ENCODE peak calls at places on chromosomes 3 and 15, in six cellular contexts. H is neuronal stem cell, U is H9, D is IMR-90, V is H1, Z is trophoblast cell. M is an unnamed sample.

GRCh38 chr3:31790516-31791148 is 190.4 kb downstream of the OSBPL10 start:
- DNase-seq in H (no peak), U (no peak), D (no peak), V (no peak), Z (no peak), M (no peak)

GRCh38 chr15:99131441-99132023 is 26.7 kb downstream of the SYNM start:
- DNase-seq in H (no peak), U (no peak), D (no peak), V (no peak), Z (no peak), M (no peak)

GRCh38 chr15:58355352-58355964 is 76.3 kb upstream of the LIPC start:
- DNase-seq in H (no peak), U (no peak), D (no peak), V (no peak), Z (no peak), M (no peak)

GRCh38 chr3:187994221-187995085 is 159.5 kb upstream of the LPP start:
- DNase-seq in H (no peak), U (no peak), D (peak; percentile 73), V (no peak), Z (no peak), M (peak; percentile 31)

GRCh38 chr3:31606453-31606852 is 73.7 kb downstream of the STT3B start:
- DNase-seq in H (no peak), U (no peak), D (no peak), V (no peak), Z (no peak), M (no peak)

GRCh38 chr3:101720851-101721649 is 3.4 kb upstream of the CEP97 start:
- DNase-seq in H (no peak), U (no peak), D (peak; percentile 33), V (no peak), Z (no peak), M (peak; percentile 29)

GRCh38 chr3:8464668-8465067 is 37.0 kb upstream of the LMCD1 start:
- DNase-seq in H (no peak), U (no peak), D (no peak), V (no peak), Z (no peak), M (no peak)

GRCh38 chr3:99543796-99544195 is 94.6 kb upstream of the COL8A1 start:
- DNase-seq in H (no peak), U (no peak), D (no peak), V (no peak), Z (no peak), M (no peak)

GRCh38 chr3:31581660-31582059 is 48.9 kb downstream of the STT3B start:
- DNase-seq in H (no peak), U (no peak), D (peak; percentile 39), V (no peak), Z (no peak), M (peak; percentile 22)

GRCh38 chr15:99123706-99124451 is 19.0 kb downstream of the SYNM start:
- DNase-seq in H (peak; percentile 63), U (peak; percentile 62), D (peak; percentile 96), V (no peak), Z (peak; percentile 56), M (peak; percentile 99)

GRCh38 chr3:194879991-194880939 is 194.6 kb downstream of the FAM43A start:
- DNase-seq in H (no peak), U (peak; percentile 28), D (peak; percentile 47), V (peak; percentile 41), Z (no peak), M (no peak)

GRCh38 chr3:122944671-122945151 is 82.9 kb downstream of the SEMA5B start:
- DNase-seq in H (no peak), U (no peak), D (no peak), V (no peak), Z (no peak), M (peak; percentile 56)

GRCh38 chr3:100260081-100260684 is 609 bp upstream of the TBC1D23 start:
- DNase-seq in H (peak; percentile 17), U (peak; percentile 55), D (peak; percentile 51), V (no peak), Z (peak; percentile 29), M (peak; percentile 24)

GRCh38 chr3:157417247-157417646 is 19.4 kb upstream of the PTX3 start:
- DNase-seq in H (no peak), U (no peak), D (no peak), V (no peak), Z (peak; percentile 69), M (peak; percentile 9)

GRCh38 chr3:99499235-99499798 is 139.1 kb upstream of the COL8A1 start:
- DNase-seq in H (no peak), U (no peak), D (peak; percentile 73), V (no peak), Z (peak; percentile 75), M (peak; percentile 63)

GRCh38 chr3:184380627-184381260 is 890 bp downstream of the CHRD start:
- DNase-seq in H (no peak), U (no peak), D (no peak), V (no peak), Z (no peak), M (no peak)

GRCh38 chr15:99408236-99409096 is 157.2 kb downstream of the LRRC28 start:
- DNase-seq in H (no peak), U (no peak), D (peak; percentile 86), V (no peak), Z (no peak), M (no peak)

GRCh38 chr3:32175607-32176197 is 62.8 kb upstream of the CMTM8 start:
- DNase-seq in H (peak; percentile 71), U (peak; percentile 52), D (peak; percentile 55), V (peak; percentile 67), Z (peak; percentile 90), M (peak; percentile 61)

GRCh38 chr3:119700920-119701734 is 1.7 kb upstream of the CFAP91 start:
- DNase-seq in H (no peak), U (no peak), D (no peak), V (no peak), Z (no peak), M (no peak)

GRCh38 chr3:56981445-56982230 is 78.8 kb upstream of the SPATA12 start:
- DNase-seq in H (no peak), U (no peak), D (no peak), V (no peak), Z (no peak), M (no peak)

GRCh38 chr3:8646313-8646938 is 1.8 kb upstream of the SSUH2 start:
- DNase-seq in H (no peak), U (no peak), D (no peak), V (no peak), Z (no peak), M (no peak)

GRCh38 chr3:123700791-123701712 is 116.2 kb upstream of the HACD2 start:
- DNase-seq in H (no peak), U (no peak), D (peak; percentile 61), V (no peak), Z (no peak), M (peak; percentile 41)

GRCh38 chr15:58070801-58071418 is 5.4 kb upstream of the ALDH1A2 start:
- DNase-seq in H (peak; percentile 74), U (peak; percentile 50), D (peak; percentile 43), V (peak; percentile 75), Z (peak; percentile 80), M (peak; percentile 47)

GRCh38 chr3:58013973-58014649 is 5.9 kb downstream of the FLNB start:
- DNase-seq in H (no peak), U (no peak), D (peak; percentile 90), V (no peak), Z (peak; percentile 90), M (peak; percentile 71)

GRCh38 chr3:197443506-197443905 is 112.3 kb downstream of the BDH1 start:
- DNase-seq in H (no peak), U (no peak), D (no peak), V (no peak), Z (no peak), M (no peak)
- H4K91ac ChIP-seq in H (no peak overlapping the region), U (no peak overlapping the region), D (no peak overlapping the region), V (no peak overlapping the region), Z (no peak overlapping the region), M (no peak overlapping the region)

GRCh38 chr15:52289629-52290081 is 5.9 kb downstream of the MYO5C start:
- DNase-seq in H (no peak), U (no peak), D (no peak), V (peak; percentile 44), Z (no peak), M (no peak)

GRCh38 chr15:52290800-52291199 is 4.8 kb downstream of the MYO5C start:
- DNase-seq in H (no peak), U (no peak), D (no peak), V (no peak), Z (no peak), M (no peak)

GRCh38 chr15:52292780-52293392 is 2.7 kb downstream of the MYO5C start:
- DNase-seq in H (no peak), U (no peak), D (no peak), V (no peak), Z (no peak), M (no peak)

GRCh38 chr15:52290329-52290728 is 5.3 kb downstream of the MYO5C start:
- DNase-seq in H (no peak), U (no peak), D (no peak), V (no peak), Z (no peak), M (no peak)

GRCh38 chr15:52291204-52291603 is 4.4 kb downstream of the MYO5C start:
- DNase-seq in H (no peak), U (no peak), D (no peak), V (peak; percentile 34), Z (no peak), M (no peak)
- H3K4me1 ChIP-seq in H (peaks cover 10% of the 10 kb centered on the region), U (peaks cover 6% of the 10 kb centered on the region), D (peaks cover 8% of the 10 kb centered on the region), V (peaks cover 3% of the 10 kb centered on the region), Z (peaks cover 6% of the 10 kb centered on the region), M (peaks cover 18% of the 10 kb centered on the region)

GRCh38 chr15:73924258-73924921 is 1.9 kb upstream of the LOXL1 start:
- DNase-seq in H (no peak), U (no peak), D (peak; percentile 92), V (peak; percentile 55), Z (peak; percentile 28), M (peak; percentile 88)

GRCh38 chr15:73923156-73923487 is 3.1 kb upstream of the LOXL1 start:
- DNase-seq in H (no peak), U (no peak), D (no peak), V (no peak), Z (no peak), M (no peak)

GRCh38 chr15:73921257-73921890 is 4.9 kb upstream of the LOXL1 start:
- DNase-seq in H (no peak), U (no peak), D (no peak), V (no peak), Z (no peak), M (no peak)

GRCh38 chr15:73922186-73923151 is 3.8 kb upstream of the LOXL1 start:
- DNase-seq in H (no peak), U (peak; percentile 72), D (peak; percentile 70), V (peak; percentile 74), Z (peak; percentile 25), M (peak; percentile 82)

DNA sequence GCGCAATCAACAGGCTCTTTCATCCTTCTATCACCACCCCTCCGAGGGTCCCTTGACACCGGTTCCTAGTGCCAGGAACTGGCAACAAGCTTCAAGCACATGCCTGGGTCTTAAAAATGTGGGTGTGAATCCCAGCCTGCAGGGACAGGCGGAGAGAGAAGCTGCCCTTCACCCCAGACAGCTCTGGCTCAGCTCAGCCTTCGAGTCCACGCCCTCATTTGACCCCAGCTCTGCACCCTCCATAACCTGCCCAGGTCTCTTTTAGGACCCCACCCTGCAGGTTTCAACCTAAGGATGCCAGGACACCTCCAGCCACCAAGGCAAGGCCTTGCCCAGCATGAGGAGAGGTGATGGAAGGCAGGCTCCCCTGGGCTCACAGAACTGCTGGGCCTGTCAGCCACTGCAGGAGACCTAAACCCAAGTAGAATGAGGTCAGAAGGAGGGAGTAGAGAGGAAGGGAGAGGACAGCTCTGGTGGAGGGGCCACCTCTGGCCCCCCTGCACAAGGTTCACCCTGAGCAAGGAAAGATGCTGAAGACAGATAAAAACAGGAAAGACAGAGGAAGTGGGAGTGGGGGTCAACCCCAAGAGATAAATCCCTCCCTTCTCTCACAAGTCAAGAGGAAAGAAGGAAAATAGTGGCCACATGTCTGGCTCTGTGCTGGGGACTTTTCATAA is 2.6 kb upstream of the LOXL1 start:
- DNase-seq in H (no peak), U (no peak), D (no peak), V (no peak), Z (no peak), M (no peak)
- H4K91ac ChIP-seq in H (no peak overlapping the region), U (no peak overlapping the region), D (peak overlapping the region; percentile 100), V (peak overlapping the region; percentile 58), Z (no peak overlapping the region), M (peak overlapping the region; percentile 98)

GRCh38 chr15:75727031-75727531 is 14.4 kb upstream of the CSPG4 start:
- DNase-seq in H (no peak), U (no peak), D (no peak), V (no peak), Z (no peak), M (no peak)
- H3K4me1 ChIP-seq in H (peaks cover 11% of the 10 kb centered on the region), U (no peaks in the 10 kb centered on the region), D (peaks cover 12% of the 10 kb centered on the region), V (peaks cover 3% of the 10 kb centered on the region), Z (peaks cover 8% of the 10 kb centered on the region), M (peaks cover 16% of the 10 kb centered on the region)